ENCODE peak calls at places on chromosomes 11 and 22, in eight cellular contexts. M is stomach, Z is HepG2, S is A549, L is transverse colon, J is ovary, H is K562, R is suprapubic skin. G is an unnamed sample.

GRCh38 chr22:29306175-29306829 is at the start of gene GAS2L1:
- DNase-seq in J (peak; percentile 90), R (no peak), M (peak; percentile 81), Z (peak; percentile 54), H (peak; percentile 71), S (peak; percentile 76), L (peak; percentile 89), G (peak; percentile 72)

GRCh38 chr11:111476961-111477360 is 35.2 kb downstream of the BTG4 start:
- DNase-seq in H (no peak), J (no peak), Z (no peak), R (no peak), M (no peak), L (no peak), S (no peak), G (no peak)

GRCh38 chr11:108223449-108224149 is 732 bp downstream of the ATM start:
- DNase-seq in H (peak; percentile 62), M (no peak), J (no peak), L (no peak), Z (no peak), S (no peak), R (no peak), G (no peak)

GRCh38 chr22:39490135-39490798 is 11.8 kb upstream of the MIEF1 start:
- DNase-seq in Z (peak; percentile 62), L (peak; percentile 71), R (peak; percentile 90), J (peak; percentile 75), H (peak; percentile 82), M (peak; percentile 76), S (peak; percentile 74), G (peak; percentile 77)

GRCh38 chr22:24289138-24289537 is 18.5 kb downstream of the SPECC1L start:
- DNase-seq in Z (no peak), S (no peak), R (no peak), J (no peak), H (no peak), M (no peak), L (no peak), G (no peak)

GRCh38 chr11:7536102-7536501 is 22.3 kb downstream of the PPFIBP2 start:
- DNase-seq in S (peak; percentile 35), L (peak; percentile 35), H (peak; percentile 41), R (no peak), J (no peak), Z (no peak), M (no peak), G (no peak)

GRCh38 chr22:43985532-43985931 is 30.3 kb downstream of the SAMM50 start:
- DNase-seq in Z (no peak), R (no peak), S (no peak), M (no peak), H (peak; percentile 74), L (no peak), J (peak; percentile 58), G (no peak)

GRCh38 chr22:24803064-24803542 is 2.9 kb upstream of the SGSM1 start:
- DNase-seq in L (peak; percentile 71), M (peak; percentile 65), R (no peak), Z (peak; percentile 46), H (peak; percentile 67), J (peak; percentile 58), S (peak; percentile 53), G (peak; percentile 32)

GRCh38 chr11:2803186-2804057 is 82.2 kb downstream of the CDKN1C start:
- DNase-seq in H (no peak), R (peak; percentile 65), S (no peak), L (peak; percentile 4), M (peak; percentile 24), Z (no peak), J (peak; percentile 28), G (no peak)

GRCh38 chr11:130168105-130168504 is 8.5 kb downstream of the ST14 start:
- DNase-seq in S (no peak), Z (no peak), H (no peak), R (no peak), M (no peak), L (peak; percentile 9), J (no peak), G (no peak)

GRCh38 chr11:95567685-95568084 is 221.9 kb downstream of the FAM76B start:
- DNase-seq in M (no peak), L (no peak), H (no peak), S (no peak), R (no peak), Z (no peak), J (no peak), G (no peak)

GRCh38 chr11:102007567-102008437 is 39.4 kb upstream of the CFAP300 start:
- DNase-seq in H (peak; percentile 36), R (no peak), L (peak; percentile 60), Z (peak; percentile 88), J (no peak), M (peak; percentile 50), S (peak; percentile 95), G (no peak)

GRCh38 chr11:98964146-98964545 is 56.6 kb upstream of the CNTN5 start:
- DNase-seq in J (no peak), H (no peak), R (no peak), S (no peak), L (no peak), Z (no peak), M (no peak), G (no peak)

DNA sequence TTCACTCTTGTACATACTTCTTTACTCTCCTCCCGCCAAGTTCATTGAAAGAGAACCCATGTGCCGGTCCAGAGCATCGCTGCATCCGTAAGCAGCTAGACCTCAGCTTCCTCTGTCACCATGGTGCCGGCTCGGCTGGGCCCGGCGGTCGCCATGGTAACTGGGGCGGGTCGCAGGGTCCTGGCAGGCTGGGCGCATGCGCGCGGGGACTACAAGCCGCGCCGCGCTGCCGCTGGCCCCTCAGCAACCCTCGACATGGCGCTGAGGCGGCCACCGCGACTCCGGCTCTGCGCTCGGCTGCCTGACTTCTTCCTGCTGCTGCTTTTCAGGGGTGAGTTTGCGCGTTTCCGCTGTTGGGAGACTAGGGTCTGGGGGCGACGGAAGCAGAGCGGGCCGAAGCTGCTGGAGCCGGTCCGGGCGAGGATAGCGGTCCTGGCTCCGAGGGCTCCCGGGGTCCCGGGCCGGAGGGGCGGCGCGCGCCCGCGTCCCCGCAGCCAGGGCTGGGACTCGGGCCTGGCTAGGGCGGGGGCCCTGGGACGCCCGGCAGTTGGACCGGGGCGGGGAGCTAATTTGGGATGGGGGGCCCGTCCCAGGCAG is at the start of gene JAM3:
- DNase-seq in Z (peak; percentile 83), L (peak; percentile 87), H (peak; percentile 100), J (peak; percentile 98), M (peak; percentile 87), S (peak; percentile 74), R (peak; percentile 91), G (peak; percentile 94)
- TF ChIP-seq EP300 in Z (no peak), L (no peak), H (no peak), J (no peak), M (no peak), S (no peak), R (no peak), G (peak; percentile 96)

DNA sequence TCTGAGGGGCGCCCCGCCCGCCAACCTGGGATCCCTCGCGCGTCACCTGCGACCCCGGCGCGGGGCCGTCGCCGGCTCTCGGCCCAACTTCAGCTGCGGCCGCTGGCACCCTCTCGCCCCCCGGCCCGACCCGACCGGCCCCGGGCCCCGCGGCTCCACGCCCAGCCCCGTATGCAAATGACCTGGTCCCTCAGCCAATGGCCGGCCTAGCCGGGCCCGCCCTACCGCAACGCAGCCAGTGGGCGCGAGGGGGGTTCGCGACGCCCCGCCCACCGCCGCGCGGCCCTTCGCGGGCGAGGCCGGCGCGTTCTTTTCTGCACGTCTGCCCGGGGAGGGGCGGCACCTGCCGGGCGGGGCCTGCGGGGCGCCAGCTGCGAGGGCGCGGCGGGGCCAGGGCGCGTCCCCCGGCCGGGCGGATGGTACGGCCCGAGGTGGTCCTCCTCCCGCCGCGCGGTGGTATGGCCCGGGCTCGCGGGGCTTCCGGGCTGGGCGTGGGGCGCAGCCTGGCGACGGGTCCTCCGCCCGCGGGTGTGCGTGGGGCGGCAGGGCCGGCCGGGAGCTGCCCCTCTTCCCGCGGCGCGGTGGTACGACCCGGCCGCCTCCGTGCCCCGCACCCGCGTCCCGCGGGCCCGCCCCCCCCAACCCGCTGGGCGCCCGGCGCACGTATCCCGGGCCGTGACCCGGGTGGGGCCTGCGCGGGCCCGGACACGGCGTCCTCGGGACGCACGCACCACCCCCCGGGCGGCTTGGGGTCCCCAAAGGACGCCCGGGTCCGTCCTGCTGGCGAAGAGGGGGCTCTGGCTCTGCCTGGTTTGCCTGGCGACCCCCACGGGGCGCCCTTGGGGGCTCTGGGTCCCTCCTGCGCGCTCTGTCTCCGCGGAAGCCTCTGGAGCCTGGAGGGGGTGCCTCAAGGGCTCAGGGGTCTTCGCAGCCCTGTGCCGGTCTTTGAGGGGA is 7.7 kb upstream of the PHRF1 start:
- DNase-seq in R (peak; percentile 96), M (peak; percentile 96), H (peak; percentile 89), J (peak; percentile 96), Z (peak; percentile 87), L (peak; percentile 95), S (peak; percentile 90), G (peak; percentile 83)
- TF ChIP-seq POLR2A in R (no peak), M (no peak), H (no peak), J (peak; percentile 39), Z (no peak), L (peak; percentile 55), S (peak; percentile 62), G (peak; percentile 56)

DNA sequence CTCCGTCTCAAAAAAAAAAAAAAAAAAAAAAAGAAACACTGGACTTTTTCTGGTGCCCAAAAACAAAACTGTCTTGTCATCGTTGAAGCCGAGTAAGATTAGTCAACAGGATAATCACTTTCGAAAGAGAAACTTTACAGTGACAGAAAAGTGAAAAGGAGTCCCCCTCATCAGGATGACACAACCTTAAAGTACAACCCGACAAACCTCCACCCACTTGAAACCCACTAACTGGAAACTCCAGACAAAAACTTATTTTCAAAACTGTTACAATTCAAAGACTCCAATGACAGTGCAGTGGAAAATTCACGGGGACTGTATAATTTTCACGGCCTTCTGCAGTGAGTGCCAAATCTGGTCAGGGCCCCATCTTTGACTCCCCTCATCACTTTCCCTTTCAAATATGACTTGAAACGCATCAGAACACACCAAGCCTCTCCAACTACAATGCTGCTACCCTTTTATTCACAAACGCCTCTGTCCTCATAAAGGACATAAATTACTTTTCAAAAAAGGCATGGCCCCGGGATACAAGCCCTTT is 1.2 kb downstream of the DENND5A start:
- DNase-seq in S (peak; percentile 22), J (no peak), M (no peak), R (no peak), L (no peak), H (no peak), Z (peak; percentile 43), G (no peak)
- TF ChIP-seq EP300 in S (no peak), J (no peak), M (no peak), R (no peak), L (no peak), H (no peak), Z (no peak), G (no peak)

GRCh38 chr22:26671317-26672059 is 14.1 kb downstream of the MIAT start:
- DNase-seq in J (peak; percentile 68), M (peak; percentile 37), R (peak; percentile 81), S (no peak), L (peak; percentile 60), Z (no peak), H (no peak), G (peak; percentile 18)

GRCh38 chr22:26672060-26672471 is 14.7 kb downstream of the MIAT start:
- DNase-seq in J (peak; percentile 60), L (peak; percentile 21), H (no peak), S (no peak), R (no peak), M (no peak), Z (no peak), G (no peak)

GRCh38 chr22:26674211-26675190 is 17.1 kb downstream of the MIAT start:
- DNase-seq in S (no peak), J (no peak), L (peak; percentile 19), M (no peak), R (no peak), H (no peak), Z (no peak), G (no peak)

GRCh38 chr22:26673485-26673884 is 16.1 kb downstream of the MIAT start:
- DNase-seq in H (no peak), L (peak; percentile 22), M (no peak), R (no peak), J (no peak), S (no peak), Z (no peak), G (no peak)

GRCh38 chr22:26672590-26673468 is 15.4 kb downstream of the MIAT start:
- DNase-seq in H (peak; percentile 82), L (peak; percentile 95), S (peak; percentile 94), Z (peak; percentile 62), M (peak; percentile 88), J (peak; percentile 94), R (peak; percentile 97), G (peak; percentile 94)
- TF ChIP-seq POLR2A in H (peak; percentile 77), L (peak; percentile 66), S (peak; percentile 23), Z (peak; percentile 50), M (no peak), J (peak; percentile 18), R (peak; percentile 20), G (no peak)